ENCODE peak calls at places on chromosomes 3 and 15, in nine cellular contexts. A is epithelial cell of esophagus; D is stimulated activated CD4-positive, alpha-beta T cell treated with anti-CD3 and anti-CD28 coated beads, Interleukin-2, amount 100 ng/mL, for 24 hours; E is RPMI7951; T is HAP-1; R is T1000; I is renal cortical epithelial cell; U is B cell; O is cardiac fibroblast. S is an unnamed sample.

GRCh38 chr3:32176989-32177701 is 61.3 kb upstream of the CMTM8 start:
- DNase-seq in U (peak), T (peak), E (peak), A (peak), R (peak), D (peak), O (peak), I (peak), S (peak)

GRCh38 chr3:167406876-167407492 is 26.9 kb upstream of the ZBBX start:
- DNase-seq in I (peak), A (peak), O (peak), D (peak), T (peak), E (peak), U (no peak), R (no peak), S (peak)

GRCh38 chr15:70772402-70772801 is 9.0 kb upstream of the UACA start:
- DNase-seq in I (no peak), A (no peak), O (no peak), D (no peak), T (no peak), U (no peak), E (no peak), R (no peak), S (no peak)

GRCh38 chr3:126004692-126005091 is 35.7 kb downstream of the ROPN1B start:
- DNase-seq in E (no peak), O (no peak), I (no peak), U (no peak), R (no peak), D (no peak), T (no peak), A (no peak), S (no peak)

GRCh38 chr3:16589867-16590624 is 15.2 kb downstream of the DAZL start:
- DNase-seq in A (no peak), I (no peak), R (no peak), T (peak), E (no peak), U (no peak), O (no peak), D (no peak), S (no peak)

GRCh38 chr3:29512620-29513019 is 231.7 kb downstream of the RBMS3 start:
- DNase-seq in U (no peak), D (no peak), E (no peak), A (no peak), I (peak), T (peak), R (no peak), O (no peak), S (no peak)

GRCh38 chr3:171435143-171435542 is 25.1 kb downstream of the TNIK start:
- DNase-seq in O (no peak), I (no peak), T (no peak), A (no peak), E (no peak), U (no peak), R (no peak), D (no peak), S (no peak)

GRCh38 chr3:133535971-133536634 is 37.4 kb upstream of the CDV3 start:
- DNase-seq in U (no peak), I (peak), O (peak), D (no peak), E (peak), A (peak), T (no peak), R (peak), S (peak)

GRCh38 chr15:78914027-78914764 is 30.6 kb downstream of the CTSH start:
- DNase-seq in R (no peak), T (no peak), E (no peak), D (no peak), O (peak), I (peak), A (peak), U (no peak), S (peak)

GRCh38 chr15:81897011-81897677 is 148.7 kb downstream of the MEX3B start:
- DNase-seq in R (no peak), A (peak), E (peak), I (no peak), T (no peak), O (peak), U (no peak), D (no peak), S (peak)

GRCh38 chr3:39255503-39256325 is 24.1 kb downstream of the CX3CR1 start:
- DNase-seq in T (no peak), D (peak), O (no peak), R (no peak), I (no peak), A (peak), E (peak), U (peak), S (no peak)

GRCh38 chr15:64251121-64251520 is 88.3 kb upstream of the PPIB start:
- DNase-seq in O (no peak), D (no peak), E (peak), U (no peak), I (peak), R (no peak), T (no peak), A (no peak), S (peak)

GRCh38 chr3:106025151-106025722 is 156.4 kb upstream of the CBLB start:
- DNase-seq in U (no peak), D (no peak), I (peak), E (no peak), T (no peak), A (peak), O (peak), R (no peak), S (peak)

GRCh38 chr15:56759450-56759845 is 26.1 kb upstream of the ZNF280D start:
- DNase-seq in D (no peak), O (peak), U (no peak), A (peak), T (no peak), I (peak), E (peak), R (peak), S (peak)

GRCh38 chr3:17820704-17821103 is 78.3 kb upstream of the TBC1D5 start:
- DNase-seq in E (no peak), U (no peak), A (no peak), T (no peak), R (no peak), D (no peak), O (peak), I (peak), S (peak)

GRCh38 chr3:29764603-29765254 is 483.9 kb downstream of the RBMS3 start:
- DNase-seq in D (no peak), A (peak), R (no peak), E (peak), U (no peak), I (peak), T (peak), O (peak), S (peak)

GRCh38 chr3:72065872-72066641 is 281.1 kb upstream of the PROK2 start:
- DNase-seq in I (no peak), R (no peak), D (no peak), O (no peak), E (peak), T (no peak), A (no peak), U (no peak), S (no peak)

GRCh38 chr15:49235446-49236207 is 65.6 kb downstream of the GALK2 start:
- DNase-seq in T (peak), U (peak), R (peak), O (peak), A (peak), D (peak), I (peak), E (peak), S (peak)

GRCh38 chr3:28348286-28348636 is 260 bp upstream of the ZCWPW2 start:
- DNase-seq in I (no peak), E (no peak), U (no peak), D (no peak), T (no peak), A (peak), O (peak), R (no peak), S (peak)

GRCh38 chr15:27648359-27648758 is 450.8 kb downstream of the OCA2 start:
- DNase-seq in A (no peak), O (no peak), T (no peak), R (no peak), E (no peak), I (no peak), D (no peak), U (no peak), S (no peak)

GRCh38 chr15:92809064-92809879 is 90.9 kb upstream of the CHD2 start:
- DNase-seq in T (peak), A (peak), U (peak), D (peak), R (peak), O (peak), I (peak), E (peak), S (peak)

GRCh38 chr3:197002701-197003454 is 26.7 kb downstream of the MELTF start:
- DNase-seq in O (peak), U (peak), E (peak), A (peak), I (peak), R (peak), D (peak), T (peak), S (peak)

GRCh38 chr3:108441081-108441507 is 69.3 kb downstream of the MYH15 start:
- DNase-seq in I (no peak), T (no peak), O (no peak), U (no peak), D (no peak), R (no peak), E (peak), A (no peak), S (peak)

GRCh38 chr3:60912876-60913275 is 338.4 kb downstream of the FHIT start:
- DNase-seq in R (no peak), A (peak), E (peak), I (peak), T (peak), U (no peak), D (no peak), O (no peak), S (no peak)

GRCh38 chr3:3177861-3178497 is 1.5 kb downstream of the CRBN start:
- DNase-seq in T (no peak), D (no peak), O (peak), E (peak), I (peak), A (peak), U (no peak), R (no peak), S (no peak)

GRCh38 chr3:10357592-10358308 is 36.8 kb upstream of the SEC13 start:
- DNase-seq in E (peak), O (peak), U (no peak), T (no peak), R (peak), A (peak), D (no peak), I (peak), S (peak)

GRCh38 chr3:185696039-185696438 is 109.9 kb downstream of the SENP2 start:
- DNase-seq in I (no peak), E (no peak), U (no peak), R (no peak), A (no peak), O (no peak), D (no peak), T (no peak), S (no peak)

GRCh38 chr15:74123131-74123429 is 7.3 kb upstream of the ISLR2 start:
- DNase-seq in I (no peak), U (peak), E (peak), A (no peak), O (no peak), T (no peak), R (no peak), D (no peak), S (no peak)

GRCh38 chr3:100089802-100090668 is 24.3 kb downstream of the FILIP1L start:
- DNase-seq in R (peak), T (peak), E (peak), A (peak), D (peak), U (no peak), O (peak), I (peak), S (no peak)

GRCh38 chr3:146655333-146655996 is 50.3 kb upstream of the PLSCR5 start:
- DNase-seq in E (no peak), A (no peak), I (no peak), D (no peak), O (no peak), R (no peak), T (peak), U (no peak), S (peak)